ENCODE peak calls at places on chromosomes 16 and 17, in eight cellular contexts. H, Q, C, M, J, U, K and L are unnamed samples.
A peak's percentile ranks its signal among the peaks of the same experiment; 100 is the strongest.

GRCh38 chr17:74429604-74430384 is 2.1 kb upstream of the GPRC5C start:
- DNase-seq in H (peak; percentile 43), J (no peak), C (peak; percentile 76), Q (no peak), M (peak; percentile 28), K (no peak), U (no peak), L (no peak)

GRCh38 chr16:89564476-89565255 is 4.2 kb downstream of the RPL13 start:
- DNase-seq in J (no peak), H (no peak), C (no peak), U (no peak), M (no peak), K (no peak), Q (no peak), L (no peak)

GRCh38 chr17:73711184-73711583 is 66.9 kb upstream of the SDK2 start:
- DNase-seq in C (no peak), M (no peak), Q (no peak), K (no peak), U (no peak), J (no peak), H (no peak), L (no peak)

GRCh38 chr16:17493012-17493411 is 22.3 kb upstream of the XYLT1 start:
- DNase-seq in U (no peak), J (no peak), K (no peak), C (no peak), M (no peak), H (no peak), Q (no peak), L (no peak)

GRCh38 chr17:79915850-79916430 is 76.7 kb upstream of the CBX4 start:
- DNase-seq in J (no peak), C (no peak), K (peak; percentile 50), U (no peak), H (peak; percentile 41), M (peak; percentile 80), Q (peak; percentile 94), L (peak; percentile 42)

GRCh38 chr17:80891096-80892018 is 100.3 kb upstream of the CHMP6 start:
- DNase-seq in U (peak; percentile 94), J (no peak), Q (no peak), K (peak; percentile 70), M (peak; percentile 94), H (no peak), C (no peak), L (peak; percentile 91)

GRCh38 chr17:76398523-76399174 is 14.2 kb downstream of the SPHK1 start:
- DNase-seq in H (no peak), U (no peak), C (no peak), Q (no peak), K (no peak), M (peak; percentile 41), J (no peak), L (no peak)

GRCh38 chr17:74417178-74418045 is 14.5 kb upstream of the GPRC5C start:
- DNase-seq in U (peak; percentile 24), Q (peak; percentile 62), M (peak; percentile 98), K (peak; percentile 40), J (no peak), C (no peak), H (no peak), L (peak; percentile 1)

GRCh38 chr17:78337244-78338109 is 22.4 kb downstream of the SOCS3 start:
- DNase-seq in C (no peak), K (peak; percentile 75), Q (no peak), M (peak; percentile 98), J (no peak), U (peak; percentile 94), H (no peak), L (peak; percentile 86)

GRCh38 chr16:74991593-74992403 is 6.9 kb upstream of the WDR59 start:
- DNase-seq in C (no peak), Q (no peak), J (no peak), H (no peak), U (no peak), K (peak; percentile 27), M (no peak), L (no peak)

GRCh38 chr17:42139093-42139492 is 15.7 kb downstream of the RAB5C start:
- DNase-seq in K (no peak), J (no peak), U (no peak), C (no peak), M (no peak), H (no peak), Q (no peak), L (no peak)

GRCh38 chr17:56593073-56593740 is at the start of gene NOG:
- DNase-seq in K (peak; percentile 12), M (peak; percentile 74), H (peak; percentile 53), Q (peak; percentile 42), U (no peak), C (peak; percentile 29), J (no peak), L (peak; percentile 65)

GRCh38 chr16:66705790-66706505 is 9.4 kb upstream of the CMTM4 start:
- DNase-seq in C (peak; percentile 57), U (peak; percentile 30), K (peak; percentile 58), M (no peak), J (no peak), Q (no peak), H (peak; percentile 81), L (peak; percentile 22)

GRCh38 chr17:19867654-19868395 is at the start of gene ULK2:
- DNase-seq in Q (peak; percentile 51), M (peak; percentile 61), U (peak; percentile 23), K (peak; percentile 87), H (peak; percentile 56), J (no peak), C (peak; percentile 33), L (peak; percentile 6)

GRCh38 chr17:2337152-2337810 is at the start of gene SGSM2:
- DNase-seq in H (peak; percentile 79), J (no peak), K (peak; percentile 63), U (no peak), Q (peak; percentile 50), C (peak; percentile 55), M (peak; percentile 38), L (no peak)

GRCh38 chr16:3157229-3158013 is 22.6 kb downstream of the ZNF213 start:
- DNase-seq in U (peak; percentile 96), C (peak; percentile 39), Q (peak; percentile 93), J (peak; percentile 71), H (peak; percentile 39), K (peak; percentile 93), M (peak; percentile 94), L (peak; percentile 99)

GRCh38 chr17:75131278-75132017 is at the start of gene NT5C:
- DNase-seq in C (peak; percentile 76), K (peak; percentile 86), Q (peak; percentile 85), J (peak; percentile 80), H (peak; percentile 84), M (peak; percentile 76), U (peak; percentile 48), L (peak; percentile 66)

GRCh38 chr17:81387235-81388060 is 7.8 kb upstream of the BAHCC1 start:
- DNase-seq in J (no peak), Q (no peak), C (peak; percentile 51), K (peak; percentile 65), U (no peak), H (peak; percentile 80), M (peak; percentile 64), L (peak; percentile 17)

GRCh38 chr16:66070140-66070887 is 296.2 kb upstream of the CDH5 start:
- DNase-seq in H (peak; percentile 59), Q (no peak), U (no peak), C (peak; percentile 85), M (no peak), J (no peak), K (peak; percentile 97), L (no peak)

DNA sequence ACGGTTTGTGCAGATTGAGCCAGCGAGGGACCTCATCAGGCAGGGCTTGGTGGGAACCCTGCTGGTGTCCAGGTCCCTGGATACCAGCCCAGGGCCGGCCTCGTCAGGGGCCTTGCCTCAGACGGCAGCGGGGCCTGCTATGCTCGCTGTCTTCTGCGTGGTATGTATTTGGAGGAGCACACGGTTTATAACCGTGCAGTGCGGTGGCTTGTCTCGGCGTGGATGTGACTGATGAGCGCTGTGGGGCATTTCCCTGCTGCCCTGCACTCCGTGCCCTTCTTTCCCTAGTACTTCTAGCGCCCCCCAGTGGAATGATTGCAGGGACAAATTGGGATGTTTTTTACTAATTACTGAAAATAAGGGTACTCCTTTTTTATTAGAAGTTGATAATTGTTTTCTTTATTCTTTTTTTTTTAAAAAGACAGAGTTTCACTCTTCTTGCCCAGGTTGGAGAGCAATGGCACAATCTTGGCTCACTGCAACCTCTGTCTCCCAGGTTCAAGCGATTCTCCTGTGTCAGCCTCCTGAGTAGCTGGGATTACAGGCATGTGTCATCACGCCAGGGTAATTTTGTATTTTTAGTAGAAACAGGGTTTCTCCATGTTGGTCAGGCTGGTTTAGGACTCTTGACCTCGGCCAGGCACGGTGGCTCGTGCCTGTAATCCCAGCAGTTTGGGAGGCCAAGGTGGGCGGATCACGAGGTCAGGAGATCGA is 15.3 kb downstream of the TBCD start:
- DNase-seq in M (peak; percentile 55), Q (peak; percentile 74), K (peak; percentile 60), C (peak; percentile 45), H (no peak), J (no peak), U (peak; percentile 22), L (no peak)
- TF ChIP-seq CTCF in M (peak; percentile 80), Q (peak; percentile 65), K (peak; percentile 59), C (peak; percentile 67), H (peak; percentile 53), J (peak; percentile 63), U (peak; percentile 75), L (peak; percentile 82)

GRCh38 chr17:17313350-17313991 is 10.3 kb downstream of the NT5M start:
- DNase-seq in M (peak; percentile 60), Q (peak; percentile 72), H (no peak), U (no peak), J (no peak), C (peak; percentile 60), K (peak; percentile 30), L (no peak)
- TF ChIP-seq CTCF in M (peak; percentile 74), Q (no peak), H (peak; percentile 39), U (peak; percentile 63), J (peak; percentile 63), C (peak; percentile 36), K (peak; percentile 33), L (peak; percentile 54)

GRCh38 chr16:13935408-13935807 is 15.5 kb downstream of the ERCC4 start:
- DNase-seq in J (no peak), U (no peak), K (no peak), M (peak; percentile 9), H (no peak), C (no peak), Q (no peak), L (no peak)
- TF ChIP-seq CTCF in J (peak; percentile 49), U (peak; percentile 76), K (peak; percentile 52), M (peak; percentile 57), H (no peak), C (peak; percentile 22), Q (peak; percentile 68), L (peak; percentile 78)

GRCh38 chr16:745739-746138 is 4.9 kb upstream of the CIAO3 start:
- DNase-seq in Q (peak; percentile 74), J (no peak), U (no peak), K (no peak), C (no peak), H (no peak), M (no peak), L (no peak)

GRCh38 chr16:741986-742629 is 1.3 kb upstream of the CIAO3 start:
- DNase-seq in H (peak; percentile 3), Q (no peak), M (no peak), U (no peak), J (no peak), C (no peak), K (no peak), L (no peak)

GRCh38 chr16:746637-747036 is 5.8 kb upstream of the CIAO3 start:
- DNase-seq in U (no peak), C (no peak), Q (no peak), K (no peak), H (no peak), M (no peak), J (no peak), L (no peak)

GRCh38 chr16:740764-741505 is at the start of gene CIAO3:
- DNase-seq in H (peak; percentile 89), J (peak; percentile 88), K (peak; percentile 92), U (peak; percentile 78), Q (peak; percentile 96), C (peak; percentile 78), M (peak; percentile 86), L (peak; percentile 85)

GRCh38 chr16:743794-744500 is 3.1 kb upstream of the CIAO3 start:
- DNase-seq in H (no peak), J (no peak), K (no peak), Q (no peak), U (no peak), C (no peak), M (no peak), L (no peak)
- TF ChIP-seq CTCF in H (no peak), J (no peak), K (peak; percentile 12), Q (peak; percentile 14), U (peak; percentile 38), C (no peak), M (no peak), L (peak; percentile 50)